ENCODE peak calls at places on chromosome 5, in nine cellular contexts. One of them, this sample, is unnamed.

GRCh38 chr5:95861221-95861857 is 38.8 kb upstream of the GLRX start:
- DNase-seq in uterus: peak
- DNase-seq in CD8-positive, alpha-beta T cell: no peak
- DNase-seq in upper lobe of right lung: peak
- DNase-seq in mammary epithelial cell: peak
- DNase-seq in cardiac fibroblast: peak
- DNase-seq in SJCRH30: peak
- DNase-seq in AG04450: peak
- DNase-seq in lower lobe of right lung: peak
- DNase-seq in this sample: no peak

GRCh38 chr5:41788800-41789395 is 81.3 kb downstream of the OXCT1 start:
- DNase-seq in AG04450: no peak
- DNase-seq in CD8-positive, alpha-beta T cell: no peak
- DNase-seq in lower lobe of right lung: no peak
- DNase-seq in cardiac fibroblast: peak
- DNase-seq in SJCRH30: peak
- DNase-seq in uterus: no peak
- DNase-seq in upper lobe of right lung: no peak
- DNase-seq in mammary epithelial cell: no peak
- DNase-seq in this sample: no peak

GRCh38 chr5:112210430-112211005 is 208.6 kb downstream of the EPB41L4A start:
- DNase-seq in upper lobe of right lung: no peak
- DNase-seq in CD8-positive, alpha-beta T cell: no peak
- DNase-seq in cardiac fibroblast: peak
- DNase-seq in SJCRH30: peak
- DNase-seq in uterus: no peak
- DNase-seq in AG04450: no peak
- DNase-seq in lower lobe of right lung: no peak
- DNase-seq in mammary epithelial cell: no peak
- DNase-seq in this sample: no peak

GRCh38 chr5:34499001-34499734 is 157.0 kb upstream of the RAI14 start:
- DNase-seq in lower lobe of right lung: no peak
- DNase-seq in uterus: no peak
- DNase-seq in AG04450: no peak
- DNase-seq in mammary epithelial cell: peak
- DNase-seq in CD8-positive, alpha-beta T cell: no peak
- DNase-seq in SJCRH30: no peak
- DNase-seq in cardiac fibroblast: peak
- DNase-seq in upper lobe of right lung: no peak
- DNase-seq in this sample: no peak

GRCh38 chr5:82405166-82405565 is 127.0 kb upstream of the RPS23 start:
- DNase-seq in cardiac fibroblast: peak
- DNase-seq in AG04450: no peak
- DNase-seq in uterus: no peak
- DNase-seq in mammary epithelial cell: peak
- DNase-seq in CD8-positive, alpha-beta T cell: no peak
- DNase-seq in SJCRH30: no peak
- DNase-seq in upper lobe of right lung: no peak
- DNase-seq in lower lobe of right lung: no peak
- DNase-seq in this sample: no peak

GRCh38 chr5:168881427-168882149 is 302.4 kb upstream of the PANK3 start:
- DNase-seq in mammary epithelial cell: no peak
- DNase-seq in uterus: no peak
- DNase-seq in CD8-positive, alpha-beta T cell: no peak
- DNase-seq in cardiac fibroblast: peak
- DNase-seq in AG04450: no peak
- DNase-seq in lower lobe of right lung: no peak
- DNase-seq in upper lobe of right lung: no peak
- DNase-seq in SJCRH30: peak
- DNase-seq in this sample: no peak

GRCh38 chr5:132142459-132142858 is 68.9 kb downstream of the CSF2 start:
- DNase-seq in cardiac fibroblast: no peak
- DNase-seq in uterus: no peak
- DNase-seq in SJCRH30: no peak
- DNase-seq in AG04450: no peak
- DNase-seq in mammary epithelial cell: no peak
- DNase-seq in upper lobe of right lung: no peak
- DNase-seq in lower lobe of right lung: no peak
- DNase-seq in CD8-positive, alpha-beta T cell: no peak
- DNase-seq in this sample: no peak

GRCh38 chr5:169507051-169507450 is 76.5 kb upstream of the SPDL1 start:
- DNase-seq in CD8-positive, alpha-beta T cell: no peak
- DNase-seq in uterus: no peak
- DNase-seq in SJCRH30: no peak
- DNase-seq in mammary epithelial cell: no peak
- DNase-seq in AG04450: no peak
- DNase-seq in upper lobe of right lung: no peak
- DNase-seq in lower lobe of right lung: no peak
- DNase-seq in cardiac fibroblast: no peak
- DNase-seq in this sample: no peak

GRCh38 chr5:100232730-100233129 is 302.4 kb upstream of the FAM174A start:
- DNase-seq in uterus: no peak
- DNase-seq in AG04450: no peak
- DNase-seq in lower lobe of right lung: no peak
- DNase-seq in cardiac fibroblast: no peak
- DNase-seq in mammary epithelial cell: no peak
- DNase-seq in upper lobe of right lung: no peak
- DNase-seq in CD8-positive, alpha-beta T cell: no peak
- DNase-seq in SJCRH30: no peak
- DNase-seq in this sample: no peak

GRCh38 chr5:1880377-1881272 is 2.1 kb downstream of the IRX4 start:
- DNase-seq in cardiac fibroblast: no peak
- DNase-seq in mammary epithelial cell: no peak
- DNase-seq in uterus: no peak
- DNase-seq in CD8-positive, alpha-beta T cell: no peak
- DNase-seq in lower lobe of right lung: no peak
- DNase-seq in AG04450: no peak
- DNase-seq in upper lobe of right lung: no peak
- DNase-seq in SJCRH30: no peak
- DNase-seq in this sample: no peak

GRCh38 chr5:111063709-111064322 is 7.7 kb upstream of the TSLP start:
- DNase-seq in AG04450: no peak
- DNase-seq in lower lobe of right lung: no peak
- DNase-seq in SJCRH30: no peak
- DNase-seq in upper lobe of right lung: no peak
- DNase-seq in cardiac fibroblast: peak
- DNase-seq in CD8-positive, alpha-beta T cell: no peak
- DNase-seq in mammary epithelial cell: peak
- DNase-seq in uterus: no peak
- DNase-seq in this sample: no peak

GRCh38 chr5:73122875-73123810 is 2.8 kb downstream of the TMEM171 start:
- DNase-seq in cardiac fibroblast: peak
- DNase-seq in uterus: no peak
- DNase-seq in SJCRH30: peak
- DNase-seq in CD8-positive, alpha-beta T cell: no peak
- DNase-seq in mammary epithelial cell: peak
- DNase-seq in AG04450: no peak
- DNase-seq in upper lobe of right lung: no peak
- DNase-seq in lower lobe of right lung: no peak
- DNase-seq in this sample: no peak

GRCh38 chr5:134566741-134567221 is 41.3 kb downstream of the JADE2 start:
- DNase-seq in mammary epithelial cell: no peak
- DNase-seq in AG04450: no peak
- DNase-seq in upper lobe of right lung: no peak
- DNase-seq in lower lobe of right lung: no peak
- DNase-seq in SJCRH30: no peak
- DNase-seq in uterus: no peak
- DNase-seq in cardiac fibroblast: no peak
- DNase-seq in CD8-positive, alpha-beta T cell: no peak
- DNase-seq in this sample: no peak

DNA sequence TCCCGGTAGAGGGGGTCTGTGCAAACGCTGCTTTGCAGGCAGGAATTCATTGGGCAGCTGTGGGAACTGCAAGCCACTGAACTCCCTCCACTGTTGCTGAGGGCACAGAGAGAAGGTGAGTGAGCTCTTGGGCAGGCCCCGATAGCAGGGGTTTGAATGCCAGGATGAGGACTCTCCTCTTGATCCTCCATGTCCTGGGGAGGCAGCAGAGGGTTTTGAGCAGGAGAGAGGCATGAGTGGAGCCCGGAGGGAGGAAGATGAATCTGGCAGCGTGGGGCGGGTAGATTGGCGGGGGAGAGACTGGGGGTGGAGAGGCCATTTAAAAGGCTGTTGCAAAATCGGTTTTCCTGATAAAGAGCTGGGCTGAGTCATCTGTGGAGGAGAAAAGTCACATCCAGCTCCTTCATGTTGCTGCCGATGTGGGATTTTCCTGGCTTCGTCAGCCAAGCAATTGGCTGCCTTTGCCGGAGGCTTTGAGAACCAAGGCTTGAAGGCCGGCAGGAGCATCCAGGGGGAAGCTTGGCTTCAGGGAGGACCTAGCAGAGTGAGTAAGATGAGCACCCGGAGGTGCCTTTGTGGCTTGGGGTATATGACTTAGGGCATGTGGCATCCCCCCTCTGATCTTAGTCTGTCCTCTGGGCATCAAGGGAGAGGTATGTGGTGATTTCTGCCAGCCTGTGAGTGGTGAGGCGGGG is at the start of gene SYNPO:
- DNase-seq in CD8-positive, alpha-beta T cell: no peak
- DNase-seq in upper lobe of right lung: peak
- DNase-seq in mammary epithelial cell: peak
- DNase-seq in lower lobe of right lung: no peak
- DNase-seq in SJCRH30: peak
- DNase-seq in uterus: peak
- DNase-seq in AG04450: peak
- DNase-seq in cardiac fibroblast: peak
- DNase-seq in this sample: peak
- H3K4me3 ChIP-seq in CD8-positive, alpha-beta T cell: no peak
- H3K4me3 ChIP-seq in upper lobe of right lung: peak
- H3K4me3 ChIP-seq in mammary epithelial cell: no peak
- H3K4me3 ChIP-seq in lower lobe of right lung: peak
- H3K4me3 ChIP-seq in SJCRH30: peak
- H3K4me3 ChIP-seq in uterus: no peak
- H3K4me3 ChIP-seq in AG04450: peak
- H3K4me3 ChIP-seq in cardiac fibroblast: peak
- H3K4me3 ChIP-seq in this sample: peak

GRCh38 chr5:78327761-78328510 is 32.5 kb upstream of the SCAMP1 start:
- DNase-seq in lower lobe of right lung: no peak
- DNase-seq in uterus: no peak
- DNase-seq in SJCRH30: no peak
- DNase-seq in upper lobe of right lung: no peak
- DNase-seq in mammary epithelial cell: peak
- DNase-seq in CD8-positive, alpha-beta T cell: no peak
- DNase-seq in cardiac fibroblast: no peak
- DNase-seq in AG04450: no peak
- DNase-seq in this sample: peak
- H3K4me3 ChIP-seq in lower lobe of right lung: no peak
- H3K4me3 ChIP-seq in uterus: no peak
- H3K4me3 ChIP-seq in SJCRH30: no peak
- H3K4me3 ChIP-seq in upper lobe of right lung: no peak
- H3K4me3 ChIP-seq in mammary epithelial cell: no peak
- H3K4me3 ChIP-seq in CD8-positive, alpha-beta T cell: no peak
- H3K4me3 ChIP-seq in cardiac fibroblast: no peak
- H3K4me3 ChIP-seq in AG04450: no peak
- H3K4me3 ChIP-seq in this sample: no peak

DNA sequence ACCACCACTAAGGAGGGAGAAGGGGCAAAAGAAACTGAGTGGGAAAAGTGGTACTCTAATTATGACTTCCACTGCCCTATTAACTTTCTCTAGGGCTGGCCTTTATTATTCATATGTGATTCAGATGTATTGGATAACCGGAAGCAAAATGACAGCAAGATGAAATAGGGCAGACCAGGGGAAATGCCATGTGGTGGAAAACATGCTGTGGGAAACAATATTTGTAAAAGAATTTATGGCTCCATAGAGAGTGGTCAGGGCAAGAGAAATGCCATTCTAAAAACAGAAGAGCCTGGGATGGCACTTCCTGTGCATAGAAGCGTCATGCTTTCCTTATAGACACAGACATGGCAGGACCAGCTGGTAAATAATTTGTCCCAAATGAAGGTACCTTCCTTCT is 67.7 kb downstream of the MEGF10 start:
- DNase-seq in SJCRH30: peak
- DNase-seq in cardiac fibroblast: peak
- DNase-seq in lower lobe of right lung: no peak
- DNase-seq in CD8-positive, alpha-beta T cell: no peak
- DNase-seq in AG04450: no peak
- DNase-seq in upper lobe of right lung: no peak
- DNase-seq in uterus: no peak
- DNase-seq in mammary epithelial cell: no peak
- DNase-seq in this sample: no peak
- H3K4me3 ChIP-seq in SJCRH30: peak
- H3K4me3 ChIP-seq in cardiac fibroblast: no peak
- H3K4me3 ChIP-seq in lower lobe of right lung: no peak
- H3K4me3 ChIP-seq in CD8-positive, alpha-beta T cell: no peak
- H3K4me3 ChIP-seq in AG04450: no peak
- H3K4me3 ChIP-seq in upper lobe of right lung: no peak
- H3K4me3 ChIP-seq in uterus: no peak
- H3K4me3 ChIP-seq in mammary epithelial cell: no peak
- H3K4me3 ChIP-seq in this sample: no peak

GRCh38 chr5:107165296-107165695 is 505.4 kb downstream of the EFNA5 start:
- DNase-seq in upper lobe of right lung: no peak
- DNase-seq in lower lobe of right lung: no peak
- DNase-seq in cardiac fibroblast: no peak
- DNase-seq in SJCRH30: no peak
- DNase-seq in uterus: no peak
- DNase-seq in mammary epithelial cell: no peak
- DNase-seq in CD8-positive, alpha-beta T cell: no peak
- DNase-seq in AG04450: no peak
- DNase-seq in this sample: no peak
- H3K4me3 ChIP-seq in upper lobe of right lung: no peak
- H3K4me3 ChIP-seq in lower lobe of right lung: no peak
- H3K4me3 ChIP-seq in cardiac fibroblast: no peak
- H3K4me3 ChIP-seq in SJCRH30: no peak
- H3K4me3 ChIP-seq in uterus: no peak
- H3K4me3 ChIP-seq in mammary epithelial cell: no peak
- H3K4me3 ChIP-seq in CD8-positive, alpha-beta T cell: no peak
- H3K4me3 ChIP-seq in AG04450: no peak
- H3K4me3 ChIP-seq in this sample: no peak

This sample was measured in keratinocyte.